ENCODE peak calls at places on chromosomes 5 and 9, in four cellular contexts. Z is GM04503; A is activated T-cell treated with anti-CD3 and anti-CD28 coated beads, Interleukin-2, amount 50 U/mL, for 72 hours; H is NCI-H2171. S is an unnamed sample.

GRCh38 chr9:88302579-88303324 is 85.5 kb upstream of the SPIN1 start:
- DNase-seq in Z (no peak), A (no peak), H (no peak), S (no peak)

GRCh38 chr5:40628428-40628827 is 51.3 kb upstream of the PTGER4 start:
- DNase-seq in Z (no peak), A (no peak), H (no peak), S (no peak)

GRCh38 chr5:66144799-66145390 is 795 bp downstream of the SREK1 start:
- DNase-seq in H (no peak), Z (peak; percentile 37), A (no peak), S (peak; percentile 78)

GRCh38 chr9:92176068-92176799 is 61.0 kb upstream of the SPTLC1 start:
- DNase-seq in Z (no peak), A (no peak), H (no peak), S (peak; percentile 32)

GRCh38 chr5:132364319-132364718 is 5.2 kb upstream of the SLC22A5 start:
- DNase-seq in A (no peak), H (no peak), Z (peak; percentile 70), S (peak; percentile 94)

GRCh38 chr5:134525687-134526482 is 415 bp downstream of the JADE2 start:
- DNase-seq in Z (no peak), H (peak; percentile 33), A (peak; percentile 65), S (peak; percentile 90)

GRCh38 chr5:141677415-141677814 is 4.6 kb downstream of the ARAP3 start:
- DNase-seq in H (no peak), A (peak; percentile 29), Z (no peak), S (no peak)

GRCh38 chr5:71587709-71588532 is 781 bp downstream of the MCCC2 start:
- DNase-seq in Z (no peak), A (peak; percentile 6), H (no peak), S (no peak)

GRCh38 chr5:180349391-180349790 is 3.7 kb downstream of the GFPT2 start:
- DNase-seq in A (no peak), Z (no peak), H (no peak), S (no peak)

GRCh38 chr9:4212661-4213060 is 87.2 kb downstream of the GLIS3 start:
- DNase-seq in Z (no peak), A (no peak), H (no peak), S (no peak)

GRCh38 chr9:98807811-98808195 is 333 bp downstream of the GALNT12 start:
- DNase-seq in A (peak; percentile 59), H (peak; percentile 27), Z (no peak), S (peak; percentile 55)

GRCh38 chr5:7419846-7420245 is 23.9 kb downstream of the ADCY2 start:
- DNase-seq in H (no peak), Z (no peak), A (no peak), S (no peak)

GRCh38 chr9:92576175-92576574 is 40.4 kb upstream of the ECM2 start:
- DNase-seq in H (no peak), A (no peak), Z (no peak), S (no peak)

GRCh38 chr9:133115604-133116345 is 5.3 kb downstream of the RALGDS start:
- DNase-seq in A (peak; percentile 83), Z (peak; percentile 50), H (no peak), S (peak; percentile 87)

GRCh38 chr9:4114569-4115505 is 185.0 kb downstream of the GLIS3 start:
- DNase-seq in Z (no peak), H (no peak), A (no peak), S (peak; percentile 73)

GRCh38 chr9:33818832-33819500 is 2.0 kb downstream of the UBE2R2 start:
- DNase-seq in Z (no peak), A (no peak), H (no peak), S (peak; percentile 84)

GRCh38 chr5:135642179-135642505 is 63.4 kb upstream of the CXCL14 start:
- DNase-seq in H (no peak), Z (no peak), A (no peak), S (no peak)

GRCh38 chr9:90523953-90524352 is 118.7 kb downstream of the DIRAS2 start:
- DNase-seq in Z (no peak), A (no peak), H (no peak), S (no peak)

GRCh38 chr9:90870646-90871326 is 69.2 kb downstream of the SYK start:
- DNase-seq in A (peak; percentile 38), H (peak; percentile 28), Z (no peak), S (peak; percentile 61)

GRCh38 chr5:128253224-128253623 is 169.7 kb downstream of the SLC12A2 start:
- DNase-seq in A (no peak), H (no peak), Z (no peak), S (no peak)

GRCh38 chr5:100479079-100479688 is 56.0 kb upstream of the FAM174A start:
- DNase-seq in H (no peak), A (no peak), Z (no peak), S (peak; percentile 28)

GRCh38 chr5:16812911-16813310 is 123.2 kb downstream of the MYO10 start:
- DNase-seq in H (no peak), A (no peak), Z (no peak), S (no peak)

GRCh38 chr5:127089206-127089605 is 15.9 kb upstream of the C5orf63 start:
- DNase-seq in Z (no peak), A (no peak), H (no peak), S (peak; percentile 9)

GRCh38 chr5:116451905-116452450 is 122.6 kb downstream of the SEMA6A start:
- DNase-seq in H (no peak), A (no peak), Z (no peak), S (peak; percentile 39)

GRCh38 chr9:122684851-122685250 is 9.9 kb downstream of the OR1L3 start:
- DNase-seq in Z (no peak), H (no peak), A (no peak), S (peak; percentile 1)

GRCh38 chr9:90925581-90926257 is 124.1 kb downstream of the SYK start:
- DNase-seq in A (no peak), Z (peak; percentile 67), H (no peak), S (peak; percentile 73)

GRCh38 chr5:96778409-96778808 is 29.3 kb downstream of the ERAP1 start:
- DNase-seq in A (no peak), H (no peak), Z (no peak), S (no peak)

GRCh38 chr9:20664501-20664900 is 19.6 kb upstream of the FOCAD start:
- DNase-seq in Z (no peak), H (no peak), A (no peak), S (no peak)

GRCh38 chr5:142421158-142421617 is 96.4 kb upstream of the SPRY4 start:
- DNase-seq in A (no peak), H (no peak), Z (no peak), S (no peak)

GRCh38 chr5:159463590-159464321 is 133.5 kb upstream of the IL12B start:
- DNase-seq in A (no peak), Z (no peak), H (no peak), S (no peak)

GRCh38 chr5:95779611-95780010 is 42.9 kb downstream of the GLRX start:
- DNase-seq in Z (no peak), H (no peak), A (no peak), S (peak; percentile 59)

GRCh38 chr9:75803130-75803529 is 87.3 kb upstream of the PCSK5 start:
- DNase-seq in Z (peak; percentile 2), H (no peak), A (no peak), S (peak; percentile 56)

GRCh38 chr9:31519011-31519410 is 865.4 kb upstream of the ACO1 start:
- DNase-seq in Z (no peak), A (peak; percentile 71), H (no peak), S (no peak)

GRCh38 chr5:76701298-76701697 is 14.6 kb upstream of the F2R start:
- DNase-seq in Z (no peak), H (no peak), A (no peak), S (peak; percentile 51)

GRCh38 chr9:89387970-89388867 is 69.9 kb downstream of the SECISBP2 start:
- DNase-seq in H (no peak), Z (peak; percentile 82), A (no peak), S (peak; percentile 89)